ENCODE peak calls at places on chromosome 21, in six cellular contexts. S is psoas muscle, T is GM12878, J is SJCRH30, E is hepatocyte, D is transverse colon. F is an unnamed sample.
A peak's percentile ranks its signal among the peaks of the same experiment; 100 is the strongest.

GRCh38 chr21:19547951-19548635 is 1144.5 kb upstream of the TMPRSS15 start:
- DNase-seq in E (no peak), S (no peak), J (peak; percentile 60), T (no peak), D (no peak), F (no peak)

GRCh38 chr21:36728371-36729111 is 29.6 kb downstream of the SIM2 start:
- DNase-seq in T (no peak), D (no peak), J (no peak), S (no peak), E (no peak), F (no peak)

GRCh38 chr21:17679002-17679600 is 66.4 kb upstream of the BTG3 start:
- DNase-seq in T (peak; percentile 48), J (peak; percentile 14), E (peak; percentile 70), S (no peak), D (no peak), F (no peak)

GRCh38 chr21:36835383-36835795 is 131.1 kb downstream of the HLCS start:
- DNase-seq in T (no peak), D (peak; percentile 79), J (peak; percentile 67), S (peak; percentile 93), E (no peak), F (no peak)

GRCh38 chr21:19810779-19811178 is 1187.4 kb upstream of the NCAM2 start:
- DNase-seq in J (no peak), D (no peak), S (no peak), T (no peak), E (no peak), F (no peak)

GRCh38 chr21:31041295-31042079 is 3.2 kb upstream of the KRTAP19-8 start:
- DNase-seq in S (no peak), E (no peak), D (no peak), J (no peak), T (no peak), F (no peak)

GRCh38 chr21:19011448-19011847 is 607.9 kb upstream of the TMPRSS15 start:
- DNase-seq in J (no peak), D (no peak), E (no peak), S (no peak), T (no peak), F (no peak)

GRCh38 chr21:37368536-37369279 is 2.1 kb downstream of the DYRK1A start:
- DNase-seq in J (no peak), T (no peak), S (no peak), E (peak; percentile 19), D (no peak), F (no peak)

GRCh38 chr21:31727181-31727580 is 4.7 kb downstream of the SCAF4 start:
- DNase-seq in D (no peak), E (no peak), J (no peak), S (no peak), T (no peak), F (no peak)

GRCh38 chr21:15255359-15256157 is 190.8 kb upstream of the NRIP1 start:
- DNase-seq in J (no peak), T (no peak), E (no peak), D (no peak), S (no peak), F (no peak)

GRCh38 chr21:40680311-40680710 is 166.6 kb downstream of the DSCAM start:
- DNase-seq in T (no peak), J (no peak), S (no peak), D (no peak), E (no peak), F (no peak)

GRCh38 chr21:21715286-21715969 is 717.2 kb downstream of the NCAM2 start:
- DNase-seq in S (no peak), E (no peak), J (peak; percentile 10), D (no peak), T (no peak), F (no peak)

GRCh38 chr21:20443558-20444155 is 554.6 kb upstream of the NCAM2 start:
- DNase-seq in E (peak; percentile 58), S (no peak), T (no peak), D (no peak), J (no peak), F (no peak)

GRCh38 chr21:44911384-44912157 is 9.1 kb downstream of the ITGB2 start:
- DNase-seq in J (peak; percentile 81), T (no peak), D (peak; percentile 90), S (peak; percentile 79), E (no peak), F (peak; percentile 78)

GRCh38 chr21:16678479-16678878 is 834.4 kb upstream of the CXADR start:
- DNase-seq in S (no peak), D (no peak), J (no peak), E (no peak), T (no peak), F (no peak)

GRCh38 chr21:31873696-31874599 is 1.1 kb downstream of the HUNK start:
- DNase-seq in T (no peak), D (peak; percentile 68), S (peak; percentile 72), E (peak; percentile 83), J (peak; percentile 78), F (peak; percentile 36)

GRCh38 chr21:14215971-14216621 is at the start of gene RBM11:
- DNase-seq in E (peak; percentile 95), T (no peak), S (peak; percentile 69), D (peak; percentile 84), J (no peak), F (peak; percentile 70)

GRCh38 chr21:44426663-44427191 is 28.6 kb upstream of the LRRC3 start:
- DNase-seq in S (peak; percentile 49), J (no peak), T (no peak), D (no peak), E (no peak), F (no peak)

GRCh38 chr21:20968391-20968790 is 29.8 kb upstream of the NCAM2 start:
- DNase-seq in E (no peak), T (no peak), J (no peak), D (no peak), S (no peak), F (no peak)

GRCh38 chr21:33655591-33656221 is 13.4 kb downstream of the ITSN1 start:
- DNase-seq in D (no peak), T (no peak), J (no peak), E (peak; percentile 87), S (no peak), F (peak; percentile 49)

GRCh38 chr21:18350216-18350615 is 53.4 kb downstream of the TMPRSS15 start:
- DNase-seq in J (no peak), S (no peak), D (no peak), T (no peak), E (no peak), F (no peak)

GRCh38 chr21:15775981-15776380 is 46.2 kb downstream of the USP25 start:
- DNase-seq in T (no peak), E (no peak), J (peak; percentile 4), S (no peak), D (no peak), F (no peak)

DNA sequence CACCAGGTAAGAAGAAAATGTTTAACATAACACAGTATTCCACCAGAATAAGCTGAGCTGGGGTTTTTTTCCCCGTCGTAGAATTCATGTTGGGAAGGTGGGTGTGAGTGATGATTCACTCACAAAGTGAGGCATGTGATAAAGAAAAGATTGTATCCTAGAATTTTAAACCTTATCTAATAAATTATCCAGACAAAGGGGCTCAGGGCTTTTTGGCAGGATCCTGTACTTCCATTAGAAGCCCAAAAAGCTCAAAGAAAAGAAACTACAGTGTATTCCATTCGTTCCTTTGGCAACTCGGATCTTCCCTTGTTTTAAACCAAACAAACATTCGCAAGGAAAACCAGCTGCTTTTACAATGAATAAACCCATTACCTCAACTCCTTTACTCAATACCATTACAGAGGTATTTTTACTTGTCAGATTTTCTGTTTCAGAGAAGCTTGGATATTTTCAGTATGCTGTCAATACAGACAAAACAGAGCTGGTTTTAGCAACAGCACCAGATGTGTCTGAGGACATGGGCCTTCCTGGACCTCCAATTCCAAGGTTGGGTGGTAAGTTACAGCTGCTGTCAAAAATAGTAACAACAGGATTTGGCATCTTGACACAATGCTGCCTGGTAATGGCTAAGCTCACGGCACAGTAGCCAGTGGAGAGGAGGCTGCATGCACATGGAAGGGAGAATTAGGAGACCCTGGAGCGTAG is 159.9 kb upstream of the RUNX1 start:
- DNase-seq in D (no peak), E (no peak), J (no peak), S (no peak), T (no peak), F (no peak)
- H3K4me1 ChIP-seq in D (peaks cover 18% of the 10 kb centered on the region), E (peaks cover 8% of the 10 kb centered on the region), J (peaks cover 26% of the 10 kb centered on the region), S (peaks cover 65% of the 10 kb centered on the region), T (peaks cover 25% of the 10 kb centered on the region), F (no peaks in the 10 kb centered on the region)

DNA sequence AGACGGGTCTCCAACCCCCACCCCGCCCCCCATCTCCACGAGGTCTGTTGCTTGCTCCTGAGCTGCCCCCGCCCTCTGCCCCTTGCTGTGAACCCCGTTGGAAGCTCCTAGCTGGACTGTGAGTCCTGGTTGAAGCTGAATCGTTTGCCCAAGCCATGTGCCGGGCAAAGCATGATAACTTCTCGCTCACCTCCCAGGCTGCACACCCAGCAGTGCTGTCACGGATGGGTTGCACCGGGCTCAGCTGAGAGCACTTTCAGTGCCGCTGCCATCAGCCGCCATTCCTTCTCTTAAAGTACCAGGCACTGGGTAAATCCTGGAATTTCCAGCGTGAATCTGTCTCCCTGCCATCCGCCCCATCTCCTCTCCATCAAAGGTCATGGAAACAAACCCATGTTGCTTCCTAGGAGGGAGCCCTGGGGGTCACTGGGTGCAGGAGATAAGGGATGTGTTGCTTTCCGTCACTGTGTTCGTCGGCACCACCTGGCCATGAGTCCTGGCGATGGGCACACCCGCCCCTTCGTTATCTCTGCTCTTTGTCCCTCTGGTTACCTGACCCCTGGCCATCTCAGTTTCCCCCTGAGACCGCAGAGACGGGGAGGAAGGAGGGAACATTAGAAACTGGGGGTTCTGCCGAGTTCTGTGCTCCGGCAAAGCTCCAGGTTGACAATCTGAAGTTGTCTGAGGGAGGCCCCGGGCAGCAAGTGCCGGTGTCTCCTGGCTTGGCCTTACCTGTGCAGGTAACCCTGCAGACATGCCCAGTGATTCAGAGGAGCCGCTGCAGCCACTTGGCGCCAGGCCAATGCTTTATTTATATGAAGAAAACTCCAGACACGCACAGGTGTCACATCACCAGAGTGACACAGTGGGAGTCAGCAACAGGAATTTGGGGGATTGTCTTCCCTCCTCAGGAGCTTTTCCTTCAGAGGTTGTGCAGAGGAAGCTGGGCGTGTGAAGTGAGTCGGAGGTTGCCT is 2.7 kb downstream of the PDE9A start:
- DNase-seq in S (no peak), E (peak; percentile 50), D (peak; percentile 68), J (no peak), T (no peak), F (no peak)
- H3K4me1 ChIP-seq in S (peaks cover 6% of the 10 kb centered on the region), E (peaks cover 20% of the 10 kb centered on the region), D (peaks cover 51% of the 10 kb centered on the region), J (peaks cover 23% of the 10 kb centered on the region), T (peaks cover 22% of the 10 kb centered on the region), F (no peaks in the 10 kb centered on the region)

GRCh38 chr21:26119906-26120305 is 50.7 kb downstream of the APP start:
- DNase-seq in S (no peak), E (no peak), J (no peak), T (no peak), D (no peak), F (no peak)
- H3K4me1 ChIP-seq in S (peaks cover 18% of the 10 kb centered on the region), E (peaks cover 36% of the 10 kb centered on the region), J (peaks cover 52% of the 10 kb centered on the region), T (peaks cover 19% of the 10 kb centered on the region), D (peaks cover 49% of the 10 kb centered on the region), F (peaks cover 31% of the 10 kb centered on the region)

GRCh38 chr21:45944601-45945000 is 37.0 kb upstream of the COL6A1 start:
- DNase-seq in E (no peak), S (no peak), D (no peak), T (no peak), J (no peak), F (no peak)

GRCh38 chr21:45947716-45948255 is 33.8 kb upstream of the COL6A1 start:
- DNase-seq in S (no peak), T (no peak), E (no peak), D (no peak), J (no peak), F (no peak)

GRCh38 chr21:45947296-45947695 is 34.3 kb upstream of the COL6A1 start:
- DNase-seq in D (no peak), E (no peak), J (no peak), T (no peak), S (no peak), F (no peak)

GRCh38 chr21:45945066-45945867 is 36.3 kb upstream of the COL6A1 start:
- DNase-seq in D (no peak), T (no peak), J (no peak), E (no peak), S (no peak), F (no peak)

GRCh38 chr21:45945868-45946210 is 35.7 kb upstream of the COL6A1 start:
- DNase-seq in D (no peak), S (no peak), T (no peak), E (no peak), J (no peak), F (no peak)
- H3K4me1 ChIP-seq in D (peaks cover 3% of the 10 kb centered on the region), S (no peaks in the 10 kb centered on the region), T (no peaks in the 10 kb centered on the region), E (peaks cover 5% of the 10 kb centered on the region), J (no peaks in the 10 kb centered on the region), F (no peaks in the 10 kb centered on the region)